ENCODE peak calls at places on chromosome 18, in eight cellular contexts. R is NCI-H1417; O is BJ; E is stimulated activated CD4-positive, alpha-beta T cell treated with anti-CD3 and anti-CD28 coated beads, Interleukin-4, amount 100 ng/mL, for 24 hours; W is renal cortical epithelial cell; H is EH; V is stomach; D is CD4-positive, CD25-positive, alpha-beta regulatory T cell. F is an unnamed sample.

GRCh38 chr18:54260376-54261072 is 8.8 kb upstream of the POLI start:
- DNase-seq in R (no peak), O (no peak), E (no peak), W (no peak), H (no peak), V (no peak), D (peak), F (no peak)

GRCh38 chr18:35171315-35171987 is 69.4 kb upstream of the ZNF397 start:
- DNase-seq in R (no peak), O (no peak), E (no peak), W (peak), H (no peak), V (no peak), D (no peak), F (peak)

GRCh38 chr18:2036136-2036535 is 535.2 kb downstream of the METTL4 start:
- DNase-seq in R (no peak), O (no peak), E (no peak), W (peak), H (no peak), V (no peak), D (no peak), F (peak)

GRCh38 chr18:27378396-27379094 is 193.4 kb upstream of the CHST9 start:
- DNase-seq in R (no peak), O (no peak), E (no peak), W (peak), H (no peak), V (no peak), D (no peak), F (no peak)

GRCh38 chr18:11872479-11873136 is 21.4 kb downstream of the CHMP1B start:
- DNase-seq in R (no peak), O (no peak), E (no peak), W (peak), H (peak), V (peak), D (peak), F (peak)

GRCh38 chr18:26089247-26090129 is 925 bp downstream of the SS18 start:
- DNase-seq in R (no peak), O (no peak), E (peak), W (peak), H (peak), V (no peak), D (peak), F (peak)

GRCh38 chr18:32549248-32549842 is 78.7 kb upstream of the GAREM1 start:
- DNase-seq in R (peak), O (no peak), E (peak), W (peak), H (peak), V (peak), D (peak), F (peak)

GRCh38 chr18:34957864-34958259 is 83.4 kb upstream of the MAPRE2 start:
- DNase-seq in R (no peak), O (no peak), E (no peak), W (peak), H (no peak), V (no peak), D (no peak), F (no peak)

GRCh38 chr18:59866551-59866950 is 33.2 kb upstream of the PMAIP1 start:
- DNase-seq in R (no peak), O (no peak), E (no peak), W (no peak), H (no peak), V (no peak), D (no peak), F (no peak)

GRCh38 chr18:70377317-70377799 is 88.5 kb downstream of the SOCS6 start:
- DNase-seq in R (no peak), O (no peak), E (no peak), W (peak), H (peak), V (no peak), D (no peak), F (peak)

GRCh38 chr18:8052237-8052701 is 485.2 kb downstream of the PTPRM start:
- DNase-seq in R (no peak), O (no peak), E (peak), W (no peak), H (peak), V (no peak), D (no peak), F (peak)

GRCh38 chr18:23828426-23828825 is 139.2 kb downstream of the LAMA3 start:
- DNase-seq in R (no peak), O (no peak), E (peak), W (peak), H (peak), V (no peak), D (peak), F (peak)